ENCODE peak calls at places on chromosomes 12 and 14, in six cellular contexts. One of them, this sample, is unnamed. For H3K4me1, the result is how much of the 10 kb centered on the place peaks cover.

GRCh38 chr12:124531281-124531745 is 36.1 kb downstream of the NCOR2 start:
- DNase-seq in spleen: no peak
- DNase-seq in HepG2: no peak
- DNase-seq in HAP-1: peak
- DNase-seq in fibroblast of lung: no peak
- DNase-seq in GM12878: no peak
- DNase-seq in this sample: no peak

GRCh38 chr14:81710232-81710845 is 176.7 kb upstream of the SEL1L start:
- DNase-seq in fibroblast of lung: peak
- DNase-seq in GM12878: peak
- DNase-seq in HepG2: peak
- DNase-seq in HAP-1: peak
- DNase-seq in spleen: no peak
- DNase-seq in this sample: peak

GRCh38 chr12:13223941-13224340 is 27.4 kb downstream of the EMP1 start:
- DNase-seq in GM12878: no peak
- DNase-seq in HAP-1: no peak
- DNase-seq in spleen: no peak
- DNase-seq in HepG2: no peak
- DNase-seq in fibroblast of lung: no peak
- DNase-seq in this sample: peak

GRCh38 chr14:92108345-92109254 is 2.2 kb upstream of the ATXN3 start:
- DNase-seq in HepG2: peak
- DNase-seq in GM12878: no peak
- DNase-seq in spleen: no peak
- DNase-seq in HAP-1: peak
- DNase-seq in fibroblast of lung: no peak
- DNase-seq in this sample: peak

GRCh38 chr12:48995061-48995879 is 3.9 kb downstream of the DDN start:
- DNase-seq in HepG2: peak
- DNase-seq in fibroblast of lung: peak
- DNase-seq in spleen: peak
- DNase-seq in GM12878: no peak
- DNase-seq in HAP-1: peak
- DNase-seq in this sample: peak

GRCh38 chr14:24816011-24816928 is 182.3 kb upstream of the GZMB start:
- DNase-seq in HepG2: peak
- DNase-seq in fibroblast of lung: peak
- DNase-seq in HAP-1: no peak
- DNase-seq in spleen: no peak
- DNase-seq in GM12878: no peak
- DNase-seq in this sample: no peak

GRCh38 chr14:73465833-73466532 is 7.6 kb upstream of the NUMB start:
- DNase-seq in HepG2: peak
- DNase-seq in fibroblast of lung: peak
- DNase-seq in HAP-1: no peak
- DNase-seq in spleen: no peak
- DNase-seq in GM12878: no peak
- DNase-seq in this sample: no peak

GRCh38 chr12:111067498-111067897 is 147.1 kb upstream of the MYL2 start:
- DNase-seq in fibroblast of lung: no peak
- DNase-seq in spleen: no peak
- DNase-seq in GM12878: no peak
- DNase-seq in HAP-1: no peak
- DNase-seq in HepG2: no peak
- DNase-seq in this sample: no peak

GRCh38 chr12:85367886-85368385 is 87.9 kb downstream of the ALX1 start:
- DNase-seq in spleen: no peak
- DNase-seq in GM12878: no peak
- DNase-seq in HAP-1: no peak
- DNase-seq in fibroblast of lung: no peak
- DNase-seq in HepG2: no peak
- DNase-seq in this sample: no peak

GRCh38 chr14:92425101-92425500 is 88.5 kb upstream of the RIN3 start:
- DNase-seq in HepG2: peak
- DNase-seq in HAP-1: no peak
- DNase-seq in fibroblast of lung: peak
- DNase-seq in spleen: no peak
- DNase-seq in GM12878: no peak
- DNase-seq in this sample: no peak

GRCh38 chr14:47040490-47040889 is 388.9 kb upstream of the RPL10L start:
- DNase-seq in spleen: no peak
- DNase-seq in HepG2: peak
- DNase-seq in fibroblast of lung: no peak
- DNase-seq in HAP-1: no peak
- DNase-seq in GM12878: no peak
- DNase-seq in this sample: no peak

GRCh38 chr12:75814856-75815754 is 216.5 kb downstream of the PHLDA1 start:
- DNase-seq in HAP-1: no peak
- DNase-seq in HepG2: no peak
- DNase-seq in GM12878: no peak
- DNase-seq in fibroblast of lung: peak
- DNase-seq in spleen: no peak
- DNase-seq in this sample: no peak

GRCh38 chr12:43957732-43958131 is 121.9 kb downstream of the TMEM117 start:
- DNase-seq in HAP-1: peak
- DNase-seq in spleen: no peak
- DNase-seq in fibroblast of lung: peak
- DNase-seq in GM12878: peak
- DNase-seq in HepG2: peak
- DNase-seq in this sample: peak

GRCh38 chr14:31395119-31395518 is 25.2 kb downstream of the HEATR5A start:
- DNase-seq in spleen: no peak
- DNase-seq in fibroblast of lung: no peak
- DNase-seq in HAP-1: no peak
- DNase-seq in HepG2: no peak
- DNase-seq in GM12878: no peak
- DNase-seq in this sample: no peak

GRCh38 chr12:3101309-3102022 is 24.3 kb downstream of the TSPAN9 start:
- DNase-seq in spleen: no peak
- DNase-seq in fibroblast of lung: no peak
- DNase-seq in GM12878: no peak
- DNase-seq in HepG2: no peak
- DNase-seq in HAP-1: no peak
- DNase-seq in this sample: peak

DNA sequence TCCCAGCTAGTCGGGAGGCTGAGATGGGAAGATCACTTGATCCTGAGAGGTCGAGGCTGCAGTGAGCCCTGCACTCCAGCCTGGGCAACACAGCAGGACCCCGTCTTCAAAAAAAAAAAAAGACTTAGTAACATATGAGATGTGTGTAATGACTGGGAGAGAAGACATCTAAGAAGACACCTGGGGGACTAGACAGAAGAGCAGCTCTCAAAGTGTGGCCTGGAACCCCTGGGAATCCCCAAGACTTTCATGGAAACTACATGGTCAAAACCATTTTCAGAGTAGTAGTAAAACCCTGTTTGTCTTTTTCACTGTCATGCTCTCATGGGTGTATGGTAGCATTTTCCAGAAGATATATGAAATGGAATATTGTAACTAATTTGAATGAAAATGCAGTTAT is 45.3 kb downstream of the R3HDM2 start:
- DNase-seq in spleen: no peak
- DNase-seq in HepG2: no peak
- DNase-seq in GM12878: no peak
- DNase-seq in HAP-1: no peak
- DNase-seq in fibroblast of lung: no peak
- DNase-seq in this sample: no peak
- H3K4me3 ChIP-seq in spleen: no peak
- H3K4me3 ChIP-seq in HepG2: no peak
- H3K4me3 ChIP-seq in GM12878: no peak
- H3K4me3 ChIP-seq in HAP-1: no peak
- H3K4me3 ChIP-seq in fibroblast of lung: no peak
- H3K4me3 ChIP-seq in this sample: no peak

GRCh38 chr12:118059645-118060275 is 1.2 kb downstream of the WSB2 start:
- DNase-seq in fibroblast of lung: peak
- DNase-seq in GM12878: no peak
- DNase-seq in HAP-1: peak
- DNase-seq in HepG2: no peak
- DNase-seq in spleen: no peak
- DNase-seq in this sample: no peak

GRCh38 chr12:118058881-118059644 is 1.9 kb downstream of the WSB2 start:
- DNase-seq in GM12878: no peak
- DNase-seq in HAP-1: no peak
- DNase-seq in spleen: no peak
- DNase-seq in fibroblast of lung: no peak
- DNase-seq in HepG2: peak
- DNase-seq in this sample: no peak

GRCh38 chr12:118061876-118062791 is 1.2 kb upstream of the WSB2 start:
- DNase-seq in GM12878: no peak
- DNase-seq in HAP-1: peak
- DNase-seq in HepG2: no peak
- DNase-seq in fibroblast of lung: peak
- DNase-seq in spleen: peak
- DNase-seq in this sample: peak

GRCh38 chr12:118060301-118061010 is 523 bp downstream of the WSB2 start:
- DNase-seq in fibroblast of lung: no peak
- DNase-seq in HepG2: no peak
- DNase-seq in HAP-1: peak
- DNase-seq in GM12878: no peak
- DNase-seq in spleen: peak
- DNase-seq in this sample: no peak

GRCh38 chr12:118061011-118061875 is at the start of gene WSB2:
- DNase-seq in GM12878: no peak
- DNase-seq in spleen: peak
- DNase-seq in HepG2: no peak
- DNase-seq in HAP-1: peak
- DNase-seq in fibroblast of lung: peak
- DNase-seq in this sample: peak
- H3K4me1 ChIP-seq in GM12878: under half
- H3K4me1 ChIP-seq in spleen: half or more
- H3K4me1 ChIP-seq in HepG2: half or more
- H3K4me1 ChIP-seq in HAP-1: under half
- H3K4me1 ChIP-seq in fibroblast of lung: under half
- H3K4me1 ChIP-seq in this sample: under half

DNA sequence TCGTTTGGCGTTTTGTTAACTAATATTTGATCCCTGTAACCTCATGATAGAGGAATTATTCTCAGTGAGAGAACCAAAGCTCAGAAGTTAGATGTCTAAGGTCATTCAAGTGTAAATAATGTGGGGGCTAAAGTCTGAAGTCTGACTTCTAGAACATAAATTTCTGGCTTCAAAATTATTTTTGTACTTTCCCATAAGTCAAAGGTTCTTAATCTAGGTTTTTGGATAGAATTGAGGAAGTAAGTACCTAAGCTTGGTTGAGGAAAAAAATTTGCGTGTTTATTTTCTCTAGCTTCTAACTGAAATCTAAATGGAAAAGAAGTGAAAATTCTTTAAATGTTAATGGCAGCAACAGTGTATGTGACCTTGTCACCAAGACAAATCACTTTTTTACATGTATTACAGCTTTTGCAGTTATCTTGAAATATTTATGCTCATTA is 2.3 kb downstream of the LARP4 start:
- DNase-seq in spleen: no peak
- DNase-seq in HAP-1: no peak
- DNase-seq in GM12878: no peak
- DNase-seq in fibroblast of lung: no peak
- DNase-seq in HepG2: no peak
- DNase-seq in this sample: no peak
- H3K4me3 ChIP-seq in spleen: no peak
- H3K4me3 ChIP-seq in HAP-1: peak
- H3K4me3 ChIP-seq in GM12878: peak
- H3K4me3 ChIP-seq in fibroblast of lung: peak
- H3K4me3 ChIP-seq in HepG2: peak
- H3K4me3 ChIP-seq in this sample: peak

DNA sequence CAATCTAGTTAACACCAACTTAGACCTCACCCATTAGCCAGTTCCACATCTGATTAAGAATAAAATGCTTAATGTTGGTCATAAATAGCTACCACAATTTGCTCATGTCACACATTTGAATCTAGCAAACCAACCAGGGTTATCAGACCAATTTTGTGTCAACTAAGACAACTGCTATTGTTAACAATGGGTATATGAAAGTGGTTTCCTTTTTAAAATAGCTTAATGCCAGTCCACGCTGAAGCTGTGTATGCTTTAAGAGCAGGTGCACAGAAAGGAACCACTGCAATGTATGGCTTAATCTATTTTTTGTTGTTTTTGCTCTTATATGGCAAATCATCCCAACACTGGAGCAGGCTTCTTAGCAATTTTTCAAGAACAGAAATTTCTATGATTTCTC is 45.6 kb upstream of the SELPLG start:
- DNase-seq in fibroblast of lung: no peak
- DNase-seq in HAP-1: no peak
- DNase-seq in GM12878: no peak
- DNase-seq in HepG2: no peak
- DNase-seq in spleen: no peak
- DNase-seq in this sample: no peak
- H3K4me1 ChIP-seq in fibroblast of lung: under half
- H3K4me1 ChIP-seq in HAP-1: under half
- H3K4me1 ChIP-seq in GM12878: under half
- H3K4me1 ChIP-seq in HepG2: under half
- H3K4me1 ChIP-seq in spleen: under half
- H3K4me1 ChIP-seq in this sample: under half

This sample was measured in cardiac muscle cell.